ENCODE peak calls at places on chromosomes 7 and 10, in five cellular contexts. One of them, this sample, is unnamed.
A peak's percentile ranks its signal among the peaks of the same experiment; 100 is the strongest.

GRCh38 chr7:604038-604883 is 84.6 kb upstream of the PDGFA start:
- DNase-seq in COLO829: no peak
- DNase-seq in EL: peak; percentile 79
- DNase-seq in GM06990: peak; percentile 92
- DNase-seq in frontal cortex: no peak
- DNase-seq in this sample: peak; percentile 88

GRCh38 chr7:98309566-98309965 is 28.1 kb downstream of the BRI3 start:
- DNase-seq in COLO829: no peak
- DNase-seq in EL: no peak
- DNase-seq in GM06990: no peak
- DNase-seq in frontal cortex: no peak
- DNase-seq in this sample: no peak

GRCh38 chr7:157569967-157570366 is 233.2 kb downstream of the DNAJB6 start:
- DNase-seq in COLO829: no peak
- DNase-seq in EL: no peak
- DNase-seq in GM06990: no peak
- DNase-seq in frontal cortex: no peak
- DNase-seq in this sample: no peak

GRCh38 chr10:49441488-49442476 is 45.9 kb upstream of the DRGX start:
- DNase-seq in COLO829: no peak
- DNase-seq in EL: no peak
- DNase-seq in GM06990: peak; percentile 22
- DNase-seq in frontal cortex: no peak
- DNase-seq in this sample: no peak

GRCh38 chr7:46229409-46229808 is 308.3 kb upstream of the IGFBP3 start:
- DNase-seq in COLO829: peak; percentile 69
- DNase-seq in EL: peak; percentile 87
- DNase-seq in GM06990: no peak
- DNase-seq in frontal cortex: no peak
- DNase-seq in this sample: peak; percentile 67

GRCh38 chr10:132907901-132908620 is 34.3 kb downstream of the CFAP46 start:
- DNase-seq in COLO829: no peak
- DNase-seq in EL: no peak
- DNase-seq in GM06990: no peak
- DNase-seq in frontal cortex: no peak
- DNase-seq in this sample: no peak

GRCh38 chr10:103835121-103836045 is 20.0 kb downstream of the SH3PXD2A start:
- DNase-seq in COLO829: no peak
- DNase-seq in EL: no peak
- DNase-seq in GM06990: no peak
- DNase-seq in frontal cortex: no peak
- DNase-seq in this sample: peak; percentile 88

GRCh38 chr10:110918269-110918632 is 729 bp downstream of the BBIP1 start:
- DNase-seq in COLO829: peak; percentile 92
- DNase-seq in EL: peak; percentile 97
- DNase-seq in GM06990: peak; percentile 26
- DNase-seq in frontal cortex: peak; percentile 60
- DNase-seq in this sample: peak; percentile 96

GRCh38 chr10:123203393-123204126 is 49.4 kb downstream of the BUB3 start:
- DNase-seq in COLO829: no peak
- DNase-seq in EL: no peak
- DNase-seq in GM06990: no peak
- DNase-seq in frontal cortex: no peak
- DNase-seq in this sample: no peak

GRCh38 chr10:117221156-117221711 is 19.7 kb upstream of the SLC18A2 start:
- DNase-seq in COLO829: no peak
- DNase-seq in EL: peak; percentile 8
- DNase-seq in GM06990: no peak
- DNase-seq in frontal cortex: no peak
- DNase-seq in this sample: no peak

GRCh38 chr7:130037703-130038102 is 13.5 kb downstream of the ZC3HC1 start:
- DNase-seq in COLO829: no peak
- DNase-seq in EL: no peak
- DNase-seq in GM06990: no peak
- DNase-seq in frontal cortex: no peak
- DNase-seq in this sample: peak; percentile 34

GRCh38 chr10:110620108-110620719 is 23.9 kb upstream of the RBM20 start:
- DNase-seq in COLO829: no peak
- DNase-seq in EL: no peak
- DNase-seq in GM06990: no peak
- DNase-seq in frontal cortex: no peak
- DNase-seq in this sample: no peak

GRCh38 chr10:129777687-129778086 is 186.4 kb downstream of the EBF3 start:
- DNase-seq in COLO829: no peak
- DNase-seq in EL: no peak
- DNase-seq in GM06990: no peak
- DNase-seq in frontal cortex: no peak
- DNase-seq in this sample: no peak

GRCh38 chr10:126080879-126081331 is 184.5 kb downstream of the FANK1 start:
- DNase-seq in COLO829: no peak
- DNase-seq in EL: peak; percentile 39
- DNase-seq in GM06990: no peak
- DNase-seq in frontal cortex: no peak
- DNase-seq in this sample: peak; percentile 60

GRCh38 chr10:118332948-118333710 is 9.0 kb downstream of the FAM204A start:
- DNase-seq in COLO829: peak; percentile 28
- DNase-seq in EL: peak; percentile 4
- DNase-seq in GM06990: no peak
- DNase-seq in frontal cortex: no peak
- DNase-seq in this sample: peak; percentile 28